ENCODE peak calls at places on chromosomes 13 and 19, in four cellular contexts. Z is SK-N-SH, D is HepG2, A is H1. M is an unnamed sample.

GRCh38 chr19:58563823-58564222 is 5.4 kb upstream of the UBE2M start:
- DNase-seq in D (no peak), Z (peak), A (no peak), M (no peak)

GRCh38 chr13:105638446-105638845 is 897.0 kb downstream of the EFNB2 start:
- DNase-seq in A (no peak), Z (no peak), D (no peak), M (no peak)

GRCh38 chr19:40300668-40301067 is 15.5 kb upstream of the AKT2 start:
- DNase-seq in A (no peak), Z (no peak), D (no peak), M (no peak)

GRCh38 chr13:107025991-107026390 is 458.1 kb upstream of the ARGLU1 start:
- DNase-seq in D (no peak), A (no peak), Z (no peak), M (no peak)

GRCh38 chr19:32971012-32971595 is 654 bp downstream of the CEP89 start:
- DNase-seq in D (no peak), A (no peak), Z (peak), M (no peak)

GRCh38 chr19:56253737-56254136 is 18.8 kb upstream of the EDDM13 start:
- DNase-seq in D (peak), A (no peak), Z (peak), M (peak)

GRCh38 chr13:99384468-99384867 is 77.3 kb upstream of the GPR183 start:
- DNase-seq in Z (no peak), D (no peak), A (peak), M (no peak)

GRCh38 chr19:19057317-19057716 is 6.5 kb upstream of the SLC25A42 start:
- DNase-seq in Z (no peak), D (no peak), A (no peak), M (no peak)

GRCh38 chr13:26052136-26052736 is 420 bp upstream of the SHISA2 start:
- DNase-seq in D (no peak), Z (peak), A (peak), M (no peak)

GRCh38 chr19:52110780-52111179 is 15.2 kb upstream of the ZNF841 start:
- DNase-seq in Z (no peak), A (no peak), D (no peak), M (no peak)

GRCh38 chr19:40549007-40549708 is 27.5 kb upstream of the SHKBP1 start:
- DNase-seq in A (peak), Z (peak), D (peak), M (peak)

GRCh38 chr19:28166025-28166424 is 1046.9 kb downstream of the UQCRFS1 start:
- DNase-seq in A (no peak), D (no peak), Z (no peak), M (no peak)

GRCh38 chr19:41420101-41420880 is 6.9 kb downstream of the B3GNT8 start:
- DNase-seq in A (no peak), Z (no peak), D (no peak), M (no peak)

GRCh38 chr19:21482863-21483276 is 22.5 kb upstream of the ZNF429 start:
- DNase-seq in A (peak), D (peak), Z (peak), M (peak)

GRCh38 chr19:16571689-16572331 is 405 bp downstream of the SLC35E1 start:
- DNase-seq in Z (no peak), A (peak), D (no peak), M (peak)

GRCh38 chr19:1495799-1496713 is 5.1 kb downstream of the REEP6 start:
- DNase-seq in D (no peak), Z (no peak), A (no peak), M (no peak)

GRCh38 chr13:30690282-30691188 is 44.8 kb upstream of the ALOX5AP start:
- DNase-seq in A (no peak), Z (no peak), D (no peak), M (peak)

GRCh38 chr13:76723551-76724232 is 162.5 kb downstream of the KCTD12 start:
- DNase-seq in Z (no peak), A (peak), D (no peak), M (peak)

GRCh38 chr19:46783670-46784069 is 4.7 kb downstream of the SLC1A5 start:
- DNase-seq in D (no peak), A (no peak), Z (no peak), M (no peak)

GRCh38 chr13:111484129-111484925 is 163.9 kb downstream of the TEX29 start:
- DNase-seq in A (no peak), D (no peak), Z (no peak), M (no peak)

GRCh38 chr13:114112826-114113322 is 19.5 kb downstream of the RASA3 start:
- DNase-seq in D (no peak), Z (no peak), A (no peak), M (no peak)

GRCh38 chr13:80047406-80047805 is 293.5 kb downstream of the SPRY2 start:
- DNase-seq in A (no peak), Z (no peak), D (no peak), M (no peak)

DNA sequence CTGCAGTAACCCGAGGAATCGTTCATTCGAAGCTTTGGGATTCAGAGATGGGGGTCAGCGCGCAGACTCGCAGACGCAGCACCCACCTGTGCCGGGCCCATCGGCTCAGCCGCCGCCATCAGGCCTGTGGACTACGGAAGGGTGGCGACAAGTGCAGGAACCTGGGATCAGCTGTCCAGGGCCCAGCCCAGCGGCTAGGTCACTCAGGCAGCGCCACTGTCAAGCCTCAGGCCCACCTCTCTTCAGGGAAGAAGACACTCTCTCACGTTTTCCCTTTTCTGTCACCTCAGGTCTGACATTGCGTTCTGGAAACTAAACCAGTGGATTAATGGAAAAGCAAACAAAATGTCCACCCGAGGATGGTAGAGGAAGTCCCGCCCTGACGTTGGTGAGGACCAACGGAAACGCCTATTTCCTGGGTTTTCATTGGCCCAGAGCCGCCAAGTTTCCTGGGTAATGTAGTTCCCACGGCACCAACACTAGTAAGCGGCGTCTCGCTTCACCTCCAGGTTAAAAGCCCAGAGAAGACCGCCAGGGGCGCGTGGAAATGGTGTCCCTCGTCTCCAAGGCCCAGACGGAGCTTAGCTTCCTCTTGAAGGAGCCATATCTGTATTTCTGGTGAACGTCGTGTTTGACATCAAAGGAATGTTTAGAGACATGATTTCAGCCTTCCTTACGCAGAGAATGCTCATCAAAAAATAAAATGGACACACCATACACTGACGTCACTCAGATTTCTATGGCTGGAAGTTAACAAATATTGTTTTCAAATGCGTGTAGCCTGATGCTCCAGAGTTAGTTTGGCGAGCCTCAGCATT is at the start of gene ZNF772:
- DNase-seq in A (peak), D (peak), Z (peak), M (peak)
- TF ChIP-seq CTCF in A (peak), D (peak), Z (peak), M (peak)

GRCh38 chr13:44397766-44398223 is 24.2 kb downstream of the SERP2 start:
- DNase-seq in D (no peak), A (no peak), Z (no peak), M (no peak)
- TF ChIP-seq GABPA in D (no peak), A (no peak), Z (no peak), M (no peak)

GRCh38 chr19:17910776-17911360 is 21.9 kb upstream of the CCDC124 start:
- DNase-seq in D (no peak), Z (no peak), A (no peak), M (peak)

GRCh38 chr19:17908244-17908643 is 24.6 kb upstream of the CCDC124 start:
- DNase-seq in D (no peak), A (no peak), Z (no peak), M (no peak)

GRCh38 chr19:17909017-17909732 is 23.6 kb upstream of the CCDC124 start:
- DNase-seq in A (peak), Z (no peak), D (no peak), M (no peak)
- TF ChIP-seq CTCF in A (no peak), Z (no peak), D (no peak), M (no peak)

GRCh38 chr19:43708716-43709115 is 7.2 kb upstream of the IRGC start:
- DNase-seq in D (no peak), A (no peak), Z (no peak), M (no peak)
- TF ChIP-seq GABPA in D (no peak), A (no peak), Z (no peak), M (no peak)

GRCh38 chr19:7898967-7899366 is 4.7 kb upstream of the MAP2K7 start:
- DNase-seq in Z (no peak), D (no peak), A (no peak), M (no peak)
- TF ChIP-seq CTCF in Z (no peak), D (no peak), A (no peak), M (no peak)

GRCh38 chr13:20439261-20439660 is 86.4 kb downstream of the CRYL1 start:
- DNase-seq in A (no peak), Z (no peak), D (no peak), M (no peak)
- TF ChIP-seq GABPA in A (no peak), Z (no peak), D (no peak), M (no peak)